ENCODE peak calls at places on chromosomes 11 and 22, in six cellular contexts. R is body of pancreas, W is cardiac fibroblast, K is GM12865, U is DND-41, N is adrenal gland. Q is an unnamed sample.

GRCh38 chr22:17951315-17951714 is 73.0 kb downstream of the MICAL3 start:
- DNase-seq in R (no peak), W (no peak), K (no peak), U (no peak), N (peak), Q (no peak)

GRCh38 chr11:62665075-62665629 is at the start of the genes C11orf98 and CSKMT:
- DNase-seq in R (peak), W (peak), K (peak), U (peak), N (peak), Q (peak)

GRCh38 chr22:36113121-36113520 is 47.4 kb downstream of the APOL3 start:
- DNase-seq in R (no peak), W (no peak), K (no peak), U (no peak), N (no peak), Q (no peak)

GRCh38 chr11:6505577-6506240 is 8.6 kb downstream of the DNHD1 start:
- DNase-seq in R (peak), W (peak), K (peak), U (peak), N (peak), Q (peak)

GRCh38 chr11:64990222-64990918 is 6.4 kb downstream of the BATF2 start:
- DNase-seq in R (peak), W (peak), K (peak), U (no peak), N (peak), Q (no peak)

GRCh38 chr11:59281177-59281576 is 68.5 kb upstream of the MPEG1 start:
- DNase-seq in R (no peak), W (no peak), K (no peak), U (no peak), N (no peak), Q (no peak)

GRCh38 chr11:12246169-12246568 is 131.2 kb upstream of the PARVA start:
- DNase-seq in R (no peak), W (no peak), K (no peak), U (no peak), N (no peak), Q (no peak)

GRCh38 chr11:62588966-62589637 is 2.2 kb downstream of the TUT1 start:
- DNase-seq in R (no peak), W (peak), K (no peak), U (peak), N (no peak), Q (no peak)

GRCh38 chr11:108871152-108871551 is 206.3 kb downstream of the DDX10 start:
- DNase-seq in R (peak), W (peak), K (peak), U (peak), N (peak), Q (peak)

GRCh38 chr22:43996170-43996980 is 27.7 kb upstream of the PARVB start:
- DNase-seq in R (peak), W (no peak), K (peak), U (no peak), N (peak), Q (peak)

GRCh38 chr22:45948081-45948648 is 28.8 kb downstream of the WNT7B start:
- DNase-seq in R (no peak), W (no peak), K (no peak), U (peak), N (no peak), Q (no peak)

GRCh38 chr11:121318848-121319834 is 26.6 kb downstream of the SC5D start:
- DNase-seq in R (peak), W (peak), K (peak), U (peak), N (peak), Q (no peak)

GRCh38 chr11:71326328-71326940 is 74.1 kb upstream of the SHANK2 start:
- DNase-seq in R (no peak), W (no peak), K (no peak), U (no peak), N (no peak), Q (no peak)

GRCh38 chr11:13983081-13983751 is 20.7 kb downstream of the SPON1 start:
- DNase-seq in R (no peak), W (no peak), K (no peak), U (no peak), N (no peak), Q (no peak)

GRCh38 chr22:22720201-22720723 is 75.8 kb downstream of the GGTLC2 start:
- DNase-seq in R (peak), W (peak), K (peak), U (peak), N (peak), Q (peak)
- TF ChIP-seq CTCF in R (no peak), W (peak), K (peak), U (peak), N (peak), Q (peak)

GRCh38 chr22:22604326-22605073 is 39.9 kb upstream of the GGTLC2 start:
- DNase-seq in R (no peak), W (no peak), K (no peak), U (no peak), N (peak), Q (no peak)
- TF ChIP-seq CTCF in R (no peak), W (no peak), K (no peak), U (no peak), N (no peak), Q (no peak)

DNA sequence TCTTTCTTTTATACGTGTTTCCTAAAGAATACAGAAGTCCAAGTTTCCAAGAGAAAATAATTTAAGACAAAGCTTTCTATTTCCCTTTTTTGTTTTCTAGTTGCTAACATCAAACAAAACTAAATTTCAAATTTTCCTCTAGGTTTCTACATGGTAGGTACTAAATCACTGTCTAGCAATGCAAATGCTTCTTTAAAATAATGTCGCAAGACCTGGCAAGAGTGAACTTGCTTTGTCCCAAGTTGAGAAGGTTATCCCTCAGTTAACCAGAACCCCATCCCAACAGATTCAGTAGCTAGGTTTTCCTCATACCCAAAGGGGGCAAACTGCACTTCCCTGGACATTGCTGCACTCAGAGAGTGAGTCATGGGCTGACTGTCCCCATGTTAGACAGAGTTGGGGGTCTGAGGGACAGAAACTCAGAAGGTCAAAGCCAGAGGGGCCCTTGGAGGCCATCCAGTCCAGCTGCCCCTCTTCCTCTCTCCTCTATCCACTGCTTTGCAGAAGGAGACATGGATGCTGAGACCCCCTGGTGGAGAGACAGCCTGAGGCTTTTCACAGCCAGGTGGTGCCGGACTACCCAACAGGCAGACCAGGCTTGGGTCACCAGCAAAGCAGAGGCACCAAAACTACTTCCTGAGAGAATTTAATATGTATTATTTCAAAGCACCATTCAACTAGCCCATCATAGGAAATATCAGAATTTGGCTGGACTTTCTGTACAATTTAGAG is 23.1 kb downstream of the OR2AT4 start:
- DNase-seq in R (no peak), W (no peak), K (no peak), U (no peak), N (no peak), Q (no peak)
- TF ChIP-seq CTCF in R (no peak), W (no peak), K (peak), U (peak), N (no peak), Q (no peak)

GRCh38 chr22:39459681-39460080 is 2.9 kb downstream of the MGAT3 start:
- DNase-seq in R (no peak), W (no peak), K (no peak), U (no peak), N (no peak), Q (no peak)

GRCh38 chr22:39466228-39467006 is 9.6 kb downstream of the MGAT3 start:
- DNase-seq in R (no peak), W (no peak), K (no peak), U (no peak), N (no peak), Q (no peak)

GRCh38 chr22:39463931-39464390 is 7.1 kb downstream of the MGAT3 start:
- DNase-seq in R (no peak), W (no peak), K (no peak), U (no peak), N (peak), Q (no peak)

GRCh38 chr22:39463277-39463676 is 6.5 kb downstream of the MGAT3 start:
- DNase-seq in R (no peak), W (no peak), K (no peak), U (no peak), N (no peak), Q (no peak)

GRCh38 chr22:39462443-39463147 is 5.8 kb downstream of the MGAT3 start:
- DNase-seq in R (no peak), W (no peak), K (peak), U (no peak), N (peak), Q (no peak)
- TF ChIP-seq CTCF in R (no peak), W (no peak), K (no peak), U (no peak), N (no peak), Q (peak)

DNA sequence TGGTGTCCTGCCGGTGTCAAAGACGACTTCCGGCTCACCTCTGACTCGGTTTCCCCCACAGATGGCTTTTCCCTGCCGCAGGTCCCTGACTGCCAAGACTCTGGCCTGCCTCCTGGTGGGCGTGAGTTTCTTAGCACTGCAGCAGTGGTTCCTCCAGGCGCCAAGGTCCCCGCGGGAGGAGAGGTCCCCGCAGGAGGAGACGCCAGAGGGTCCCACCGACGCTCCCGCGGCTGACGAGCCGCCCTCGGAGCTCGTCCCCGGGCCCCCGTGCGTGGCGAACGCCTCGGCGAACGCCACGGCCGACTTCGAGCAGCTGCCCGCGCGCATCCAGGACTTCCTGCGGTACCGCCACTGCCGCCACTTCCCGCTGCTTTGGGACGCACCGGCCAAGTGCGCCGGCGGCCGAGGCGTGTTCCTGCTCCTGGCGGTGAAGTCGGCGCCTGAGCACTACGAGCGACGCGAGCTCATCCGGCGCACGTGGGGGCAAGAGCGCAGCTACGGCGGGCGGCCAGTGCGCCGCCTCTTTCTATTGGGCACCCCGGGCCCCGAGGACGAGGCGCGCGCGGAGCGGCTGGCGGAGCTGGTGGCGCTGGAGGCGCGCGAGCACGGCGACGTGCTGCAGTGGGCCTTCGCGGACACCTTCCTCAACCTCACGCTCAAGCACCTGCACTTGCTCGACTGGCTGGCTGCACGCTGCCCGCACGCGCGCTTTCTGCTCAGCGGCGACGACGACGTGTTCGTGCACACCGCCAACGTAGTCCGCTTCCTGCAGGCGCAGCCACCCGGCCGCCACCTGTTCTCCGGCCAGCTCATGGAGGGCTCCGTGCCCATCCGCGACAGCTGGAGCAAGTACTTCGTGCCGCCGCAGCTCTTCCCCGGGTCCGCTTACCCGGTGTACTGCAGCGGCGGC is 5.5 kb downstream of the B3GNT6 start:
- DNase-seq in R (peak), W (peak), K (no peak), U (no peak), N (peak), Q (peak)
- TF ChIP-seq CTCF in R (peak), W (peak), K (peak), U (peak), N (peak), Q (peak)

DNA sequence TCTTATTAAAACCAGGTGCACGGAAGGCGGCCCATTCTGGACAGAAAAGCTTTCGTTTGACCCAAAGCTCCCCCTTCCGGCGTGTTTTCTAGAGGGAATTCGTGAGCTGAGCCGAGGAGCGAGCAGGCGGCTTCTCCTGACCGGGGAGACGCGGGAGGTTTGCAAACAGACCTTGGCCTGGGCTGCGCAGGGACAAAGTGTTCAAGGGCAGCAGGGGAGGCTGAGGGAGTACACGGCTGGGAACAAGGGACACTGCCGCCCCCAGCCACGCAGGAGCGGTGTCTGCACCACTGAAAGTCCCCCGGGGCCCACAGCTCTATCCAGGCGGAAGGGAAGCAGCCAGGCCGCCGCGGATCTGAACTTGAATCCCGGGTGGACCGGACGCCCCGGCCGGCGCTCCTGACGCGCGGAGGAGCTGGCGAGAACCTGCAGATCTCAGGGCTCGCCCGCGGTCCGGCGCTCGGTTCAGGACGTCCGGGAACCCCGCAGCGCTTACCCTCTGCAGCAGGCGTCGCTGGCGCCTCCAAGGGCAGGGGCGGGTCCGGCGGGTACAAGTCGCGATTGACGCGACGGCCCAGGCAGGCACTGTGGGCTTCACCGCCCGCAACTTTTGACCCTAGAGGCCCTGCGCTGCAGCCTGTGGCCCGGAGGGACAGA is 101.9 kb downstream of the WT1 start:
- DNase-seq in R (peak), W (peak), K (no peak), U (no peak), N (peak), Q (peak)
- TF ChIP-seq CTCF in R (peak), W (peak), K (no peak), U (peak), N (no peak), Q (peak)

GRCh38 chr11:119158467-119158866 is 9.6 kb downstream of the ABCG4 start:
- DNase-seq in R (no peak), W (no peak), K (no peak), U (no peak), N (no peak), Q (no peak)

GRCh38 chr11:119154178-119154577 is 5.3 kb downstream of the ABCG4 start:
- DNase-seq in R (no peak), W (no peak), K (no peak), U (no peak), N (no peak), Q (no peak)

GRCh38 chr11:119157088-119157487 is 8.2 kb downstream of the ABCG4 start:
- DNase-seq in R (no peak), W (no peak), K (no peak), U (no peak), N (peak), Q (no peak)

GRCh38 chr11:119156496-119156895 is 7.6 kb downstream of the ABCG4 start:
- DNase-seq in R (no peak), W (no peak), K (no peak), U (no peak), N (no peak), Q (no peak)

GRCh38 chr11:119155733-119156492 is 7.1 kb downstream of the ABCG4 start:
- DNase-seq in R (no peak), W (no peak), K (peak), U (no peak), N (peak), Q (no peak)
- TF ChIP-seq CTCF in R (no peak), W (no peak), K (no peak), U (no peak), N (no peak), Q (no peak)

GRCh38 chr11:83711035-83711630 is 425.0 kb upstream of the CCDC90B start:
- DNase-seq in R (no peak), W (no peak), K (no peak), U (no peak), N (no peak), Q (no peak)
- TF ChIP-seq CTCF in R (no peak), W (no peak), K (peak), U (no peak), N (no peak), Q (no peak)

Q was measured in GM10248.